ENCODE peak calls at places on chromosomes 16 and 17, in five cellular contexts. W, T, A, C and M are unnamed samples.

GRCh38 chr17:35315283-35315682 is 58.1 kb downstream of the SLFN11 start:
- DNase-seq in A (no peak), W (peak; percentile 76), T (no peak), C (peak; percentile 85), M (peak; percentile 88)

GRCh38 chr16:27243725-27244362 is 24.7 kb downstream of the NSMCE1 start:
- DNase-seq in T (no peak), C (no peak), W (no peak), A (no peak), M (no peak)

GRCh38 chr17:38510424-38511125 is 82.3 kb downstream of the ARHGAP23 start:
- DNase-seq in W (no peak), A (peak; percentile 94), C (no peak), T (peak; percentile 81), M (peak; percentile 28)

GRCh38 chr17:4249452-4250029 is 14.2 kb downstream of the ANKFY1 start:
- DNase-seq in T (peak; percentile 55), A (peak; percentile 61), C (peak; percentile 38), W (no peak), M (no peak)

GRCh38 chr16:66342294-66342900 is 24.1 kb upstream of the CDH5 start:
- DNase-seq in C (no peak), T (peak; percentile 67), W (no peak), A (peak; percentile 79), M (no peak)

GRCh38 chr17:81097134-81097942 is 62.4 kb downstream of the BAIAP2 start:
- DNase-seq in W (peak; percentile 81), C (peak; percentile 84), A (peak; percentile 92), T (peak; percentile 83), M (peak; percentile 61)

GRCh38 chr17:37310940-37311339 is 64.8 kb upstream of the C17orf78 start:
- DNase-seq in W (peak; percentile 12), T (no peak), A (no peak), C (no peak), M (peak; percentile 30)

GRCh38 chr17:11318207-11318606 is 77.2 kb downstream of the SHISA6 start:
- DNase-seq in T (no peak), C (no peak), A (no peak), W (no peak), M (no peak)

GRCh38 chr16:15837761-15838160 is 19.1 kb downstream of the MYH11 start:
- DNase-seq in T (no peak), W (no peak), A (no peak), C (no peak), M (no peak)

GRCh38 chr17:75832164-75832651 is 12.0 kb downstream of the UNC13D start:
- DNase-seq in A (no peak), T (no peak), W (peak; percentile 69), C (peak; percentile 85), M (peak; percentile 68)

GRCh38 chr16:76976101-76976500 is 214.9 kb upstream of the MON1B start:
- DNase-seq in C (no peak), T (no peak), W (no peak), A (no peak), M (no peak)

GRCh38 chr16:1763521-1764511 is 7.5 kb downstream of the NME3 start:
- DNase-seq in A (peak; percentile 82), C (no peak), W (no peak), T (peak; percentile 60), M (no peak)
- TF ChIP-seq CTCF in A (peak; percentile 69), C (peak; percentile 27), W (peak; percentile 14), T (peak; percentile 38), M (peak; percentile 71)

GRCh38 chr17:44968225-44969143 is at the start of gene C1QL1:
- DNase-seq in W (peak; percentile 89), C (peak; percentile 81), T (peak; percentile 96), A (peak; percentile 98), M (peak; percentile 68)
- TF ChIP-seq CTCF in W (no peak), C (no peak), T (peak; percentile 17), A (peak; percentile 67), M (peak; percentile 44)

DNA sequence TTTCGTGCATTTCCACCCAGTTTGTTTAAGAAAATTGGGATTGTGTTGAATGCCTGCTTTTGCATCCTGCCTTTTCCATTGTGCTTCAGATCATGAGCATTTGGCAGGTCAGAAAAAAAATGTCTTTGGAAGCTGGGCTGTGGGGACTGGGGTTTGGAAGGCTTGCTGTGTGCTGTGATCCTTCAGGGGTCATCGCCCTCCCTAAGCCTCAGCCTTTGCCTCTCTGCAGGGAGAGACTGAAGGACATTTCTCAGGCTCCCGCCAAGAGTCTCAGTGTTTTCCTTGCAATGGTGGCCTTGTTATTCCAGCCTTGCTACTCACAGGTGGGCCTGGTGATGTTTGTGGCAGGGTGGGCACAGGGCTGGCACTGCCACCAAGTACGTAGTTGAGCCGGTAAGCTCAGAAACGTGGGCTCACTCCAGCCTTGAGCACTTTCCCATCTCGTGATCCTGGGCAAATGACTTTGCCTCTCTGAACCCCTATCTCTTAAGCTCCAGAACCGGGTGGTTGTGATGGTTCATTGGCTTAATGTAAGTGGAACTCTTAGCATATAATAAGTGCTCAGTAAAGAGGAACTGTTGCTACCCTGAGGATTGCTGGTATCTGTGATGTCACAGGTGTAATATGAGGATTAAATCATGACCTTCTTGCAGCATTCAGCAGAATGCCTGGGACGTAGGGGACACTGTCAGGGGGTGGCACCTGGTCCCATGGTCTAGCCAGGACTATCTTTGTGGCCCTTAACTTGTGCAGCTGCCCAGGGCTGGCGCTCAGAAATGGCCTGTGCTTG is 69.1 kb downstream of the SREBF1 start:
- DNase-seq in C (no peak), T (no peak), A (peak; percentile 61), W (no peak), M (no peak)
- TF ChIP-seq CTCF in C (no peak), T (no peak), A (no peak), W (no peak), M (no peak)

GRCh38 chr17:50426814-50427787 is 1.1 kb downstream of the ACSF2 start:
- DNase-seq in W (no peak), C (peak; percentile 37), T (peak; percentile 76), A (peak; percentile 35), M (peak; percentile 10)
- TF ChIP-seq CTCF in W (no peak), C (peak; percentile 18), T (peak; percentile 22), A (peak; percentile 29), M (peak; percentile 36)

DNA sequence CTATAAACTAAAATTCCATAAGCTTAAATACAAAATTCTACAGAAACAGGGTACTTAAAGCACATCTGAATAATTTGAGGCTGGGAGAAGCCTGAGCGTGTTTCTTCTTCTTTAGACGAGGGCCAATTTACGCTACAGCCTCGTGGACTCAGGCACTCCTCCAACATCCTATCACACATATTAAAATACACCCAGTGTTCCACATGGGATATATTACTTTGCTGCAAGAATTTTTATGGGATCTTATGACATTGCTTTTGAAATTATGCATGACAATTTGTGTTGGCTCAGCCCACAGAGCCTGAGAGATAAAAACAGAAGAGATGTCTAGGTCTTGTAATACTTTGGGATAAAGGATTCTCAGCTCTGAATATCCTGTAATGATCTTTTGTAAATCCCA is 3.5 kb upstream of the TANGO6 start:
- DNase-seq in C (no peak), A (no peak), W (no peak), T (no peak), M (no peak)
- TF ChIP-seq CTCF in C (no peak), A (no peak), W (no peak), T (no peak), M (no peak)

GRCh38 chr17:59456428-59456827 is 109.0 kb upstream of the DHX40 start:
- DNase-seq in A (no peak), W (no peak), T (no peak), C (no peak), M (no peak)

GRCh38 chr17:59456923-59457615 is 108.3 kb upstream of the DHX40 start:
- DNase-seq in T (no peak), C (no peak), A (no peak), W (no peak), M (no peak)

GRCh38 chr17:59454633-59455105 is 110.7 kb upstream of the DHX40 start:
- DNase-seq in T (no peak), W (no peak), A (no peak), C (no peak), M (no peak)

GRCh38 chr17:59451706-59452105 is 113.7 kb upstream of the DHX40 start:
- DNase-seq in T (no peak), A (no peak), W (peak; percentile 71), C (peak; percentile 77), M (peak; percentile 84)
- TF ChIP-seq CTCF in T (no peak), A (no peak), W (no peak), C (no peak), M (no peak)

GRCh38 chr17:74737299-74738050 is 419 bp downstream of the RAB37 start:
- DNase-seq in W (no peak), T (peak; percentile 55), C (no peak), A (peak; percentile 87), M (no peak)
- TF ChIP-seq CTCF in W (peak; percentile 23), T (peak; percentile 54), C (peak; percentile 33), A (peak; percentile 66), M (peak; percentile 66)

GRCh38 chr16:2056077-2056476 is 8.3 kb downstream of the TSC2 start:
- DNase-seq in C (no peak), W (no peak), T (no peak), A (no peak), M (no peak)
- TF ChIP-seq CTCF in C (peak; percentile 38), W (peak; percentile 41), T (no peak), A (no peak), M (peak; percentile 57)